ENCODE peak calls at places on chromosomes 7 and 10, in ten cellular contexts. X, E, G, Y, J, T, R, Z, U and Q are unnamed samples.

GRCh38 chr7:7681191-7681935 is 37.0 kb downstream of the RPA3 start:
- DNase-seq in Y (no peak), T (no peak), G (no peak), J (peak; percentile 66), X (peak; percentile 18), E (peak; percentile 57), Z (peak; percentile 61), U (no peak), R (peak; percentile 56), Q (peak; percentile 74)

GRCh38 chr10:51010977-51011376 is 63.3 kb upstream of the PRKG1 start:
- DNase-seq in J (no peak), Z (peak; percentile 54), G (no peak), T (no peak), E (no peak), X (peak; percentile 38), U (no peak), Y (no peak), R (peak; percentile 8), Q (peak; percentile 58)

GRCh38 chr10:75894761-75895160 is 463.3 kb downstream of the LRMDA start:
- DNase-seq in Z (no peak), G (no peak), U (no peak), Y (no peak), X (no peak), R (no peak), T (no peak), J (no peak), E (no peak), Q (peak; percentile 31)

GRCh38 chr10:98308602-98309365 is 40.8 kb upstream of the LOXL4 start:
- DNase-seq in U (no peak), T (no peak), J (no peak), R (no peak), G (no peak), Y (no peak), X (no peak), Z (no peak), E (no peak), Q (no peak)

GRCh38 chr10:63199716-63200115 is 66.6 kb downstream of the NRBF2 start:
- DNase-seq in G (no peak), Z (no peak), X (no peak), E (no peak), R (no peak), Y (no peak), T (no peak), U (no peak), J (no peak), Q (no peak)

GRCh38 chr7:134155871-134156270 is 28.7 kb downstream of the LRGUK start:
- DNase-seq in R (no peak), T (no peak), G (no peak), E (no peak), U (no peak), Z (no peak), J (no peak), Y (no peak), X (no peak), Q (no peak)

GRCh38 chr7:121420976-121421375 is 24.9 kb upstream of the FAM3C start:
- DNase-seq in Y (no peak), E (no peak), J (peak; percentile 73), G (no peak), Z (no peak), T (no peak), U (no peak), X (no peak), R (no peak), Q (no peak)

GRCh38 chr10:132785433-132786278 is at the start of gene NKX6-2:
- DNase-seq in E (no peak), T (no peak), G (no peak), Y (no peak), U (no peak), J (no peak), Z (no peak), R (no peak), X (no peak), Q (no peak)

GRCh38 chr10:70558295-70558694 is 44.2 kb downstream of the PRF1 start:
- DNase-seq in T (no peak), J (no peak), G (peak; percentile 6), U (no peak), X (no peak), R (no peak), Y (no peak), E (no peak), Z (no peak), Q (no peak)

GRCh38 chr10:70557876-70558275 is 44.7 kb downstream of the PRF1 start:
- DNase-seq in T (no peak), G (peak; percentile 8), Y (no peak), X (no peak), Z (no peak), U (peak; percentile 20), E (no peak), R (no peak), J (no peak), Q (no peak)

GRCh38 chr10:70560511-70560931 is 42.0 kb downstream of the PRF1 start:
- DNase-seq in G (no peak), R (no peak), Z (no peak), T (no peak), Y (no peak), E (no peak), U (no peak), J (no peak), X (no peak), Q (no peak)

GRCh38 chr10:70559861-70560260 is 42.7 kb downstream of the PRF1 start:
- DNase-seq in Y (no peak), E (no peak), U (no peak), X (no peak), G (no peak), Z (no peak), T (no peak), J (no peak), R (no peak), Q (no peak)

DNA sequence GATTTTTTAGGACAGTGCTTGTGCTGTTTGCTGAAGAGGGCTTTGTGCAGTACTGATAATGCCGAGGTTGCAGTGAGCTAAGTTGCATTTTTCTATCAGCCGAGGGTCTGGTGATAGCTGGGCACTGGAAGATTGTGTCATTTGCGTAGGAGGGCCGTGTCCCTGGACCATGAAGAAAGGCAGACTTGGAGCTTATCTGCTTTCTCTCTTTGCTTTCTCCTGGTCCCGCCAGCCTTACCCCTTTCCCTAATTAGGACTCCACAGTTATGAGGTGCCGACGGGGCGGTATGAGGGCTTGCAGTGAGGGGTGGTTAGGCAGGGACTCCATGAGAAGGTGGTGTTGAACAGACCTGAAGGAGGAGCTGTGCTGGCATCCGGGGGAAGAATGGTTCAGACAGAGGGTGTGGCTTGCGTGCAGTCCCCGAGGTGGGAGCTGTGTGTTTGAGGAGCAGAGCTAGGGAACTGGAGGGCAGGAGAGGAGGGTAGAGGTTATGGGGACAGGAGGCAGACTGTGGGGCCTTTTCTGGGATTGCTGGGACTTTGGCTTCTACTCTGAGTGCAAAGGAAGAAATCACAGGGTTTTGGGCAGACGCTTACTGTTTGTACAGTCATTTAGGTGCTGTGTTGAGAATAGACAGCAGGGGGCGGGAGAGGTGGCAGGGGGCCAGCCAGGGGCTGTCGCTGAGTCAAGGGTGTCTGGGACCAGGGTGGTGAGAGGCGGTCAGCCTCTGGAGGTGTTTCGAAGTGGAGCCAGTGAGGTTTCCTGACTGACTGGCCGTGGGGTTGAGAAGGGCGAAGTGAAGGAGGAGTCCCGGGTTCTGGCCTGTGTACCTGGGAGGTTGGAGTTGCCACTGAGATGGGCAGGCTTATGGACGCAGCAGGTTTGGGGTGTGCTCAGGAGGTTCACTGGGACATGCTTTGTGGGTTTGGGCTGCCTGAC is 43.4 kb downstream of the PRF1 start:
- DNase-seq in J (peak; percentile 42), Y (peak; percentile 68), R (no peak), Z (peak; percentile 34), G (peak; percentile 71), T (peak; percentile 19), U (no peak), E (peak; percentile 36), X (peak; percentile 52), Q (peak; percentile 60)
- TF ChIP-seq CTCF in J (peak; percentile 47), Y (peak; percentile 53), R (peak; percentile 31), Z (peak; percentile 58), G (peak; percentile 70), T (peak; percentile 48), U (peak; percentile 81), E (no peak), X (peak; percentile 41), Q (peak; percentile 58)

DNA sequence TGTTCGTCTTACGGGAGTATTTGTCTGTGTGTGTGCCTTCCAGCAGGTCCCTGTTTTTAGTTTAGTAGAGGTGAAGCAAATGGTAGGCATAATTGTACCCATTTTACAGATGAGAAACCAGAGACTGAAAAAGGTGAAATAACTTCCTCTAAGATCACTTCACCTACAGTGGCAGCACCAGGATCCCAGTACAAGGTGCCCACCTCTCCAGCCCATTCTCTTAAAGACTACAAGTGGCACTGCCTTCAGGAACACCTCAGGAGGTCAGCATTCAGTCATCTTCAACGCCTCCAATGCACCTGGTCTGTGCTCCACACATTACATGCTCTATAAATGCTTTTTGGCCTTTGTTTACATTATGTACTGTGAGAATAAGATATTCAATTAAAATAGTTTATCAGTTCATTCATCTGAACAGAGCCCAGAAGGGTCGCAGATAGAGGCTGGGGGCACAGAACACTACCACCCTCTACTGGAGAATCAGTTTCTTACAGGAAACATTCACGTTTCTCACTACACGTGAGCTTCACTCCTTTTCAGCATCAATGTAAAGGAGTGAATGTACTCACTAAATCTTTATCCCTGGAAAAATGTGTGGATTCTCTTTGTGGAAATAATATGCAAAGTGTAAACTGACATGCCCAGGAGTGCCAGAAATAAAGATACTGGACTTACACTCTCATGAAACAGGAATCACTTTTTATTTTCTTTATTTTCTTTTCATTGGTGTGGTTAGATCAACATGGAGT is 45.5 kb upstream of the ABLIM1 start:
- DNase-seq in R (no peak), E (no peak), Y (no peak), X (peak; percentile 38), Z (peak; percentile 43), U (no peak), J (no peak), T (no peak), G (no peak), Q (peak; percentile 26)
- TF ChIP-seq CTCF in R (peak; percentile 57), E (peak; percentile 44), Y (peak; percentile 70), X (peak; percentile 86), Z (peak; percentile 80), U (peak; percentile 89), J (peak; percentile 59), T (peak; percentile 60), G (peak; percentile 70), Q (peak; percentile 69)

DNA sequence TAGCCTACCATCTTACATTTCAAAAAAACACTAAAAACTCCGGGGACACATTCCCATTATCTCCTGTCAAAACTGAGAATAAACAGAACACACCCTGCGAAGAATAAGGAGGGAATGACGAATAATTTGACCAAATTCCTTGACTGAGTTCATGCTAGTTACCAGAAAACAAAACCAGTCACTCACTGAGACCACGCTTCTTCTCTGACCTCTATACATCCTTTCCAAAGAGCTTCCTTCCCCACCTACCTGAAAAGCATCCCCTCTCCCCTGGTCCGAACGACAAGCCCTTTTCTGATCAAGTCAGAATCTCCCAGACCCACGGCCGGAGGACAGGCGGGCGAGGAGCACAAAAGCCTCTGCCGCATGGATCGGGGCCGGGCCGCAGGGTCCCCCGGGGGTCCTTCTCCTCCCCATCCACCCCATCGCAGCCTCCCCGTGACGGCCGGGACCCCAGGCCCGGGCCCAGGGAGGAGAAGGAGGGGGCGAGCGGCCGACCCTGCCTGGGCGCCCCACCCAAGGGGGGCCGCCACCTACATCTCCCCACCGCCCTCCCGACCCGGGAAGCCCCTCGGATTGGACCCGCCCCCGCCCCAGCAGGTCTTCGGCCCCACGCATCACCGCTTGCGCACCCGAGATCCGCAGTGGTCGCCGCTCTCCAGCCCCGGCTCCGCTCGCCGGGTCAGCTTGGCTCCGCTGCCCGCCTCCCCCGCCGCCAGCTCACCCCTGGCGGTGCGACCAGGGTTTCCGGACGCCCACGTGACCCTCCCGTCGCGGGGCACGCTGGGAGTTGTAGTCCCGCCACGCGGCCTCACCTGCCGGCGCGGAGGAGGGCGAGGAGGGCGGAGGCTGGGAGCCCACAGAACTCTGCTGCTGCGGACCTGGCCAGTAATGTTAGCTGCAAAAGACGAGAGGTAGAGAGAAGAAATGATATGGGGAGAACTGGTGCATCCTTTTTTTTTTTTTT is at the start of gene SLC37A3:
- DNase-seq in T (peak; percentile 43), Y (peak; percentile 91), R (peak; percentile 28), J (peak; percentile 78), X (peak; percentile 96), Z (peak; percentile 72), U (peak; percentile 95), G (peak; percentile 86), E (peak; percentile 85), Q (peak; percentile 96)
- TF ChIP-seq CTCF in T (peak; percentile 25), Y (no peak), R (no peak), J (no peak), X (no peak), Z (peak; percentile 14), U (peak; percentile 34), G (peak; percentile 44), E (peak; percentile 47), Q (no peak)

DNA sequence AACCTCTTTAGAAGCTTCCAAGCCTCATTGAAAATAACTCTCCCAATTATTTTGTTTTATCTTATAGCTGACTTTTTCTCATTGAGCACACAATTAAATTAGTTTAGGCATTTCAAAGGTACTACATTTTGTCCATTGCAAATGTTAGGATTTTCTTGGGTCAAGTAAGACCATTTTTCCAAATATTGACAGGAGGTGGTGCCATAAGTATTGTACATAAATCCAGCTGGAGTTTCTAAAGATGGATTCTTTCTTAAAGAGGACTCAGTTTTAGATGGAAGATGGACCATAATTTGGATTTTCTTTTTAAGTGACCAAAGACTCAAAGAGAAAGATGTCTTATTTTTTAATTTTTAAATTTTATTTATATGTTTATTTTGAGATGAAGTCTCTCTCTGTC is 12.3 kb upstream of the OPN4 start:
- DNase-seq in R (no peak), U (no peak), Y (no peak), G (no peak), Z (no peak), T (no peak), X (no peak), J (no peak), E (no peak), Q (no peak)
- TF ChIP-seq CTCF in R (no peak), U (peak; percentile 72), Y (no peak), G (no peak), Z (no peak), T (no peak), X (no peak), J (no peak), E (no peak), Q (no peak)